ENCODE peak calls at places on chromosomes 5 and 9, in six cellular contexts. Q is retina, W is GM20000, D is stromal cell of bone marrow, O is NCI-H748 treated with DMSO at 0.1 percent for 48 hours, I is mesothelial cell of epicardium. Z is an unnamed sample.
A peak's percentile ranks its signal among the peaks of the same experiment; 100 is the strongest.

GRCh38 chr5:122101636-122102285 is 23.7 kb upstream of the LOX start:
- DNase-seq in W (no peak), O (peak; percentile 60), D (peak; percentile 51), Q (no peak), I (no peak), Z (no peak)

GRCh38 chr9:92289708-92290390 is 3.6 kb downstream of the IARS1 start:
- DNase-seq in Q (no peak), W (no peak), D (peak; percentile 16), I (no peak), O (no peak), Z (no peak)

GRCh38 chr5:474826-475661 is 32.1 kb downstream of the EXOC3 start:
- DNase-seq in O (no peak), D (no peak), Q (peak; percentile 51), W (no peak), I (no peak), Z (no peak)

GRCh38 chr5:110751902-110752762 is 13.3 kb downstream of the SLC25A46 start:
- DNase-seq in O (no peak), W (peak; percentile 72), Q (no peak), D (no peak), I (no peak), Z (no peak)

GRCh38 chr5:173035904-173036707 is 20.0 kb upstream of the CREBRF start:
- DNase-seq in I (no peak), Q (no peak), O (no peak), W (peak; percentile 53), D (no peak), Z (no peak)

GRCh38 chr5:139104577-139105271 is 93.4 kb downstream of the SIL1 start:
- DNase-seq in O (no peak), D (peak; percentile 97), Q (peak; percentile 24), I (no peak), W (no peak), Z (no peak)

GRCh38 chr5:159341914-159342313 is 11.6 kb upstream of the IL12B start:
- DNase-seq in Q (no peak), I (no peak), O (no peak), D (peak; percentile 57), W (no peak), Z (peak; percentile 24)

GRCh38 chr5:30926181-30926580 is 267.3 kb upstream of the CDH6 start:
- DNase-seq in I (no peak), Q (no peak), W (no peak), O (no peak), D (no peak), Z (no peak)

GRCh38 chr9:88476491-88477271 is 58.3 kb upstream of the NXNL2 start:
- DNase-seq in D (peak; percentile 31), I (no peak), W (no peak), O (no peak), Q (peak; percentile 28), Z (no peak)

GRCh38 chr5:180085837-180086236 is 14.3 kb upstream of the RNF130 start:
- DNase-seq in O (no peak), I (no peak), D (no peak), W (no peak), Q (no peak), Z (no peak)

GRCh38 chr5:79002374-79002773 is 17.3 kb upstream of the ARSB start:
- DNase-seq in O (no peak), D (no peak), W (no peak), Q (no peak), I (no peak), Z (no peak)

GRCh38 chr5:31911291-31912265 is 262.5 kb downstream of the GOLPH3 start:
- DNase-seq in W (no peak), O (no peak), D (no peak), Q (no peak), I (no peak), Z (no peak)

GRCh38 chr9:16341176-16341575 is 529.3 kb downstream of the BNC2 start:
- DNase-seq in Q (no peak), O (no peak), W (no peak), D (peak; percentile 31), I (no peak), Z (peak; percentile 25)

GRCh38 chr9:129242971-129243561 is 65.0 kb upstream of the IER5L start:
- DNase-seq in D (peak; percentile 79), I (no peak), Q (no peak), O (no peak), W (no peak), Z (no peak)

GRCh38 chr9:93488239-93488638 is 34.9 kb upstream of the FAM120AOS start:
- DNase-seq in I (no peak), O (no peak), D (no peak), Q (no peak), W (no peak), Z (no peak)

GRCh38 chr5:76617675-76618074 is 5.5 kb downstream of the F2RL2 start:
- DNase-seq in Q (no peak), W (no peak), I (no peak), O (no peak), D (no peak), Z (peak; percentile 73)

GRCh38 chr9:112487799-112488345 is 1.2 kb downstream of the KIAA1958 start:
- DNase-seq in I (no peak), O (peak; percentile 9), W (no peak), Q (no peak), D (no peak), Z (no peak)

GRCh38 chr9:109973336-109973735 is 193.3 kb downstream of the PALM2AKAP2 start:
- DNase-seq in D (no peak), O (no peak), W (no peak), I (no peak), Q (no peak), Z (no peak)

GRCh38 chr5:123147128-123147527 is 58.1 kb downstream of the PRDM6 start:
- DNase-seq in D (no peak), I (no peak), Q (no peak), W (no peak), O (no peak), Z (no peak)

GRCh38 chr5:139492700-139493192 is 10.2 kb upstream of the STING1 start:
- DNase-seq in D (peak; percentile 26), Q (no peak), I (no peak), W (no peak), O (no peak), Z (no peak)

GRCh38 chr5:7364226-7364875 is 31.6 kb upstream of the ADCY2 start:
- DNase-seq in Q (no peak), D (no peak), I (no peak), W (no peak), O (no peak), Z (no peak)

GRCh38 chr5:58462154-58462553 is 2.3 kb upstream of the PLK2 start:
- DNase-seq in D (no peak), Q (no peak), O (no peak), I (no peak), W (no peak), Z (no peak)

GRCh38 chr9:124258765-124259272 is 1.1 kb downstream of the NEK6 start:
- DNase-seq in W (no peak), Q (peak; percentile 76), I (no peak), D (no peak), O (no peak), Z (no peak)

GRCh38 chr5:76710991-76711390 is 4.9 kb upstream of the F2R start:
- DNase-seq in I (no peak), Q (no peak), O (no peak), W (peak; percentile 22), D (no peak), Z (no peak)

GRCh38 chr9:93907551-93908199 is 47.5 kb downstream of the BARX1 start:
- DNase-seq in O (no peak), Q (no peak), D (no peak), I (no peak), W (no peak), Z (no peak)

GRCh38 chr9:113349434-113350337 is at the start of gene BSPRY:
- DNase-seq in Q (peak; percentile 38), W (peak; percentile 75), D (no peak), I (no peak), O (peak; percentile 8), Z (no peak)

GRCh38 chr5:149271717-149272558 is at the start of gene AFAP1L1:
- DNase-seq in O (peak; percentile 35), Q (peak; percentile 72), D (no peak), W (peak; percentile 36), I (peak; percentile 27), Z (no peak)

GRCh38 chr5:55533806-55534435 is 843 bp downstream of the PLPP1 start:
- DNase-seq in D (no peak), Q (no peak), O (peak; percentile 70), I (peak; percentile 37), W (peak; percentile 75), Z (no peak)

GRCh38 chr9:33297455-33297854 is 7.1 kb downstream of the NFX1 start:
- DNase-seq in W (peak; percentile 49), I (no peak), D (no peak), O (no peak), Q (no peak), Z (no peak)

GRCh38 chr5:136133416-136134383 is 1.1 kb downstream of the SMAD5 start:
- DNase-seq in Q (no peak), D (peak; percentile 41), O (peak; percentile 51), I (no peak), W (peak; percentile 42), Z (peak; percentile 31)

GRCh38 chr9:95077766-95078382 is 239.6 kb downstream of the FANCC start:
- DNase-seq in Q (peak; percentile 59), W (no peak), D (no peak), I (no peak), O (no peak), Z (no peak)

GRCh38 chr9:123473226-123473625 is 117.2 kb downstream of the CRB2 start:
- DNase-seq in D (no peak), I (no peak), W (no peak), O (no peak), Q (peak; percentile 87), Z (no peak)

GRCh38 chr5:52794519-52794918 is 6.8 kb downstream of the ITGA1 start:
- DNase-seq in Q (no peak), D (no peak), I (no peak), W (no peak), O (no peak), Z (no peak)

GRCh38 chr5:66113160-66113559 is 30.9 kb upstream of the SREK1 start:
- DNase-seq in I (no peak), Q (no peak), W (no peak), O (no peak), D (peak; percentile 54), Z (peak; percentile 66)

Z was measured in HS-5.